ENCODE peak calls at places on chromosomes 12 and 14, in four cellular contexts. F, V, D and A are unnamed samples.
A peak's percentile ranks its signal among the peaks of the same experiment; 100 is the strongest.

GRCh38 chr12:108119126-108119973 is 9.7 kb upstream of the WSCD2 start:
- DNase-seq in F (no peak), V (no peak), D (no peak), A (no peak)

GRCh38 chr14:76887196-76887595 is 61.0 kb downstream of the LRRC74A start:
- DNase-seq in F (no peak), V (no peak), D (no peak), A (no peak)

GRCh38 chr12:70002097-70002911 is 177.3 kb downstream of the MYRFL start:
- DNase-seq in F (no peak), V (no peak), D (no peak), A (peak; percentile 6)

GRCh38 chr12:94145231-94145979 is 3.0 kb upstream of the PLXNC1 start:
- DNase-seq in F (no peak), V (peak; percentile 29), D (peak; percentile 60), A (peak; percentile 80)

GRCh38 chr12:84161296-84161695 is 751.3 kb downstream of the SLC6A15 start:
- DNase-seq in F (no peak), V (peak; percentile 0), D (no peak), A (peak; percentile 30)

GRCh38 chr12:53267309-53268008 is 640 bp upstream of the ESPL1 start:
- DNase-seq in F (no peak), V (no peak), D (no peak), A (no peak)

GRCh38 chr14:21191261-21191808 is 35.5 kb upstream of the OR5AU1 start:
- DNase-seq in F (no peak), V (no peak), D (no peak), A (no peak)

GRCh38 chr12:131911851-131912525 is 17.1 kb upstream of the PUS1 start:
- DNase-seq in F (no peak), V (no peak), D (no peak), A (no peak)

GRCh38 chr12:109458771-109459208 is 18.3 kb downstream of the KCTD10 start:
- DNase-seq in F (no peak), V (peak; percentile 52), D (peak; percentile 69), A (peak; percentile 85)

GRCh38 chr14:102620413-102620812 is 28.0 kb downstream of the RCOR1 start:
- DNase-seq in F (no peak), V (peak; percentile 90), D (peak; percentile 74), A (peak; percentile 28)

GRCh38 chr14:69685716-69686115 is 74.3 kb downstream of the SUSD6 start:
- DNase-seq in F (no peak), V (peak; percentile 77), D (peak; percentile 38), A (peak; percentile 88)

GRCh38 chr12:119804011-119804641 is 73.0 kb downstream of the CIT start:
- DNase-seq in F (no peak), V (peak; percentile 75), D (peak; percentile 66), A (peak; percentile 54)

GRCh38 chr14:80653951-80654350 is 287.6 kb downstream of the CEP128 start:
- DNase-seq in F (no peak), V (no peak), D (no peak), A (no peak)

GRCh38 chr14:89589400-89590128 is 172.5 kb upstream of the FOXN3 start:
- DNase-seq in F (no peak), V (no peak), D (no peak), A (no peak)

GRCh38 chr14:101118746-101119610 is 215.5 kb upstream of the RTL1 start:
- DNase-seq in F (no peak), V (no peak), D (no peak), A (no peak)

GRCh38 chr12:92601680-92602079 is 101.1 kb upstream of the PLEKHG7 start:
- DNase-seq in F (no peak), V (no peak), D (no peak), A (no peak)

GRCh38 chr14:32561520-32561919 is 232.4 kb downstream of the AKAP6 start:
- DNase-seq in F (no peak), V (peak; percentile 80), D (peak; percentile 91), A (peak; percentile 26)

GRCh38 chr14:96783306-96784224 is 13.6 kb upstream of the VRK1 start:
- DNase-seq in F (no peak), V (peak; percentile 58), D (no peak), A (no peak)

GRCh38 chr12:20525064-20525610 is 156.8 kb downstream of the PDE3A start:
- DNase-seq in F (no peak), V (peak; percentile 28), D (no peak), A (peak; percentile 62)

GRCh38 chr14:26897186-26897585 is 299.4 kb upstream of the NOVA1 start:
- DNase-seq in F (no peak), V (no peak), D (no peak), A (no peak)

GRCh38 chr14:34971801-34972200 is 11.0 kb upstream of the SRP54 start:
- DNase-seq in F (no peak), V (peak; percentile 68), D (no peak), A (peak; percentile 54)

GRCh38 chr12:51972849-51973273 is 21.4 kb downstream of the ACVR1B start:
- DNase-seq in F (no peak), V (peak; percentile 92), D (peak; percentile 97), A (peak; percentile 91)

GRCh38 chr12:11675952-11676505 is 26.6 kb downstream of the ETV6 start:
- DNase-seq in F (no peak), V (no peak), D (no peak), A (no peak)

GRCh38 chr14:93838253-93838652 is 50.0 kb upstream of the PRIMA1 start:
- DNase-seq in F (no peak), V (no peak), D (no peak), A (no peak)

GRCh38 chr12:64739778-64740177 is 19.4 kb downstream of the GNS start:
- DNase-seq in F (no peak), V (peak; percentile 15), D (peak; percentile 19), A (no peak)

GRCh38 chr12:49548481-49548821 is 9.6 kb downstream of the KCNH3 start:
- DNase-seq in F (no peak), V (no peak), D (no peak), A (no peak)

GRCh38 chr14:22422238-22422637 is 166.8 kb downstream of the DAD1 start:
- DNase-seq in F (no peak), V (no peak), D (no peak), A (no peak)

GRCh38 chr14:64891839-64892375 is 12.2 kb upstream of the SPTB start:
- DNase-seq in F (peak; percentile 34), V (peak; percentile 57), D (peak; percentile 76), A (peak; percentile 89)

GRCh38 chr12:88300931-88301330 is 158.8 kb downstream of the TMTC3 start:
- DNase-seq in F (no peak), V (no peak), D (peak; percentile 58), A (no peak)

GRCh38 chr12:9699898-9700605 is 30.5 kb downstream of the CLEC2D start:
- DNase-seq in F (no peak), V (no peak), D (peak; percentile 38), A (peak; percentile 36)

GRCh38 chr12:73598626-73599025 is 939.0 kb upstream of the ATXN7L3B start:
- DNase-seq in F (no peak), V (peak; percentile 24), D (peak; percentile 14), A (peak; percentile 5)

GRCh38 chr14:53608369-53608768 is 348.3 kb downstream of the BMP4 start:
- DNase-seq in F (no peak), V (no peak), D (no peak), A (no peak)

GRCh38 chr14:52860910-52861309 is 69.5 kb upstream of the GNPNAT1 start:
- DNase-seq in F (no peak), V (no peak), D (no peak), A (no peak)

GRCh38 chr14:70188292-70188607 is 501 bp downstream of the SLC8A3 start:
- DNase-seq in F (no peak), V (peak; percentile 9), D (no peak), A (peak; percentile 7)

GRCh38 chr14:30656190-30656632 is 34.1 kb downstream of the SCFD1 start:
- DNase-seq in F (no peak), V (peak; percentile 11), D (peak; percentile 44), A (peak; percentile 56)

GRCh38 chr14:63204407-63205280 is at the start of gene RHOJ:
- DNase-seq in F (no peak), V (peak; percentile 57), D (peak; percentile 4), A (peak; percentile 50)

GRCh38 chr12:68539615-68539952 is 71.1 kb upstream of the RAP1B start:
- DNase-seq in F (no peak), V (no peak), D (no peak), A (no peak)

GRCh38 chr12:68537571-68537970 is 73.1 kb upstream of the RAP1B start:
- DNase-seq in F (no peak), V (no peak), D (no peak), A (no peak)

GRCh38 chr12:68534108-68534507 is 76.6 kb upstream of the RAP1B start:
- DNase-seq in F (no peak), V (no peak), D (no peak), A (no peak)

GRCh38 chr12:68538722-68539614 is 71.7 kb upstream of the RAP1B start:
- DNase-seq in F (no peak), V (peak; percentile 85), D (no peak), A (peak; percentile 75)

GRCh38 chr12:68536885-68537284 is 73.8 kb upstream of the RAP1B start:
- DNase-seq in F (no peak), V (no peak), D (no peak), A (no peak)
- TF ChIP-seq CTCF in F (no peak), V (no peak), D (no peak), A (no peak)

DNA sequence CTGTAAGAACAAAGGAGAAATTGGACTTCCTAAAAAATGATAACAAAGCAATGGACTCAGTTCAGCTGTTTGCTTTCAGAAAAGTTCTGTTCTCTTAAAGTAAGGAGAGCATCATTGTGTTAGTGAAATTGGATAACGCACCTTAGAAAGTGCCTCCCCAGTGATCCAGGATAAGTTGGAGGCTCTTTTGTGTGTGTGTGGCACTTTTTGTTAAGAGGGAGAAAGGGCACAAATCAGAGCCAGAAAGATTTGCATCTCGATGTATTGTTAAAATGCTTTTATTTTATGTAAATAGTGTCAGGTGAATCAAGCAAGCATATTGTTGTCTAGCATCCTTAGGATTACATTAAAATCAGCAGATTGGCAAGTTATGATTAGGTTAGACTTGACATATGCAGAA is 2.1 kb downstream of the STK38L start:
- DNase-seq in F (no peak), V (no peak), D (no peak), A (no peak)
- H3K4me3 ChIP-seq in F (peak overlapping the region; percentile 76), V (no peak overlapping the region), D (peak overlapping the region; percentile 73), A (no peak overlapping the region)

DNA sequence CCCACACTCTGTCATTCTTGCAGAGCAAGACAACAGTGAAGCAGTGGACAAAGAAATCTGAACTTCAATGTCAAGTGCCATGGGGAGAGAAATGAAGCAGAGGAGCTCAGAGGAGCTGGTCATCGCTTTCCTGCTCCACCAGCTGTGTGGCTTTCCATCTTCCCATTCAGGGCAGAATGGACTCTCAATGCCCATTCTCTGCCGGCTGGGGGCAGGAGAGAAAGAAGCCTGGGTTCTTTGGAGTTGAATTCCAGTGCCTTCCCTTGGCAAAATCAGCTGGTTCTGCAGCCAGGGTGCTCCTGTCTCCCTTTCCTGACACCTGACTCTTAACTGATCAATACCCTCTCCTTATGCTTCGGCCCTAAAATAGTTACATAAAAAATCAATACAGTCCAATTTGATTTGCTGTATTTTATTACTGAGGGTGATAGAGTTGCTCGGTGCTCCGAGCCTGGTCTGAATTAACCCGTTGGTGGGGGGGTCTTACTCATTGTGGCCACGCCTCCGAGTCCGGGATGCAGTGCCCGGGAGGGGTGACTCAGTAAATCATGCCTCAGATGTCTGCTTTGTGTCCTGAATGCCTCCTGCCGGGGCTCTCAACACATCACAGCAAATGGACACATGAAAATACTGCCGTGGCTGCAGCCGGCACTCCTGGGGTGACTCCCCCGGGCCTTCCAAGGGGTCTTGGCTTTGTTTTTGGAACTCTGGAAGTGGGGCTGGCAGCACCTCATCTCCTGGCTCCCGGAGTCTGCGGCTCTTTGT is 128.7 kb downstream of the AACS start:
- DNase-seq in F (no peak), V (peak; percentile 63), D (no peak), A (no peak)
- TF ChIP-seq CTCF in F (no peak), V (no peak), D (no peak), A (peak; percentile 19)

GRCh38 chr12:25377475-25378179 is 126.9 kb upstream of the KRAS start:
- DNase-seq in F (peak; percentile 63), V (peak; percentile 69), D (peak; percentile 56), A (peak; percentile 73)
- H3K4me3 ChIP-seq in F (no peak overlapping the region), V (no peak overlapping the region), D (no peak overlapping the region), A (no peak overlapping the region)